ENCODE peak calls at places on chromosomes 2 and 18, in four cellular contexts. W is PC-3; C is CD8-positive, alpha-beta memory T cell; G is uterus. M is an unnamed sample.

GRCh38 chr2:164737612-164738081 is 104.0 kb downstream of the COBLL1 start:
- DNase-seq in W (peak), C (no peak), G (peak), M (no peak)

GRCh38 chr2:48914477-48915077 is 159.1 kb upstream of the LHCGR start:
- DNase-seq in W (no peak), C (no peak), G (no peak), M (no peak)

GRCh38 chr2:217090024-217090473 is 230.2 kb upstream of the TNP1 start:
- DNase-seq in W (no peak), C (no peak), G (no peak), M (no peak)

GRCh38 chr2:176106636-176107539 is at the start of gene HOXD11:
- DNase-seq in W (no peak), C (no peak), G (peak), M (no peak)

GRCh38 chr18:80194874-80195570 is 52.3 kb downstream of the PARD6G start:
- DNase-seq in W (no peak), C (no peak), G (no peak), M (no peak)

GRCh38 chr2:230269715-230270114 is 44.2 kb downstream of the SP140 start:
- DNase-seq in W (no peak), C (no peak), G (no peak), M (no peak)

GRCh38 chr2:1748176-1748740 is 3.9 kb upstream of the PXDN start:
- DNase-seq in W (no peak), C (no peak), G (no peak), M (no peak)

GRCh38 chr2:224111576-224111975 is 72.5 kb upstream of the SERPINE2 start:
- DNase-seq in W (peak), C (no peak), G (no peak), M (no peak)

GRCh38 chr2:47490406-47490805 is 87.5 kb downstream of the MSH2 start:
- DNase-seq in W (no peak), C (no peak), G (no peak), M (no peak)

GRCh38 chr18:28189400-28190239 is 12.7 kb upstream of the CDH2 start:
- DNase-seq in W (peak), C (no peak), G (no peak), M (peak)

GRCh38 chr2:203873461-203873860 is 5.9 kb downstream of the CTLA4 start:
- DNase-seq in W (no peak), C (no peak), G (no peak), M (no peak)

GRCh38 chr18:13474907-13475306 is 251.5 kb downstream of the FAM210A start:
- DNase-seq in W (no peak), C (no peak), G (no peak), M (no peak)

GRCh38 chr2:152508446-152508845 is 173.5 kb downstream of the FMNL2 start:
- DNase-seq in W (peak), C (no peak), G (no peak), M (no peak)

GRCh38 chr18:45821667-45822066 is 3.8 kb upstream of the SIGLEC15 start:
- DNase-seq in W (no peak), C (no peak), G (no peak), M (no peak)
- H3K27ac ChIP-seq in W (no peak), C (no peak), G (no peak), M (no peak)

GRCh38 chr2:227510620-227510958 is 38.6 kb downstream of the AGFG1 start:
- DNase-seq in W (no peak), C (no peak), G (no peak), M (no peak)
- H3K27ac ChIP-seq in W (no peak), C (no peak), G (no peak), M (no peak)

GRCh38 chr2:110114007-110114591 is 1.5 kb downstream of the MALL start:
- DNase-seq in W (peak), C (no peak), G (no peak), M (no peak)
- H3K27ac ChIP-seq in W (peak), C (no peak), G (peak), M (no peak)

GRCh38 chr2:239285071-239285931 is 115.5 kb downstream of the HDAC4 start:
- DNase-seq in W (no peak), C (no peak), G (no peak), M (no peak)

GRCh38 chr2:239283961-239284801 is 116.6 kb downstream of the HDAC4 start:
- DNase-seq in W (no peak), C (no peak), G (no peak), M (no peak)

GRCh38 chr2:239282448-239283287 is 118.2 kb downstream of the HDAC4 start:
- DNase-seq in W (no peak), C (no peak), G (no peak), M (no peak)

GRCh38 chr2:239285932-239286230 is 114.9 kb downstream of the HDAC4 start:
- DNase-seq in W (no peak), C (no peak), G (no peak), M (no peak)

DNA sequence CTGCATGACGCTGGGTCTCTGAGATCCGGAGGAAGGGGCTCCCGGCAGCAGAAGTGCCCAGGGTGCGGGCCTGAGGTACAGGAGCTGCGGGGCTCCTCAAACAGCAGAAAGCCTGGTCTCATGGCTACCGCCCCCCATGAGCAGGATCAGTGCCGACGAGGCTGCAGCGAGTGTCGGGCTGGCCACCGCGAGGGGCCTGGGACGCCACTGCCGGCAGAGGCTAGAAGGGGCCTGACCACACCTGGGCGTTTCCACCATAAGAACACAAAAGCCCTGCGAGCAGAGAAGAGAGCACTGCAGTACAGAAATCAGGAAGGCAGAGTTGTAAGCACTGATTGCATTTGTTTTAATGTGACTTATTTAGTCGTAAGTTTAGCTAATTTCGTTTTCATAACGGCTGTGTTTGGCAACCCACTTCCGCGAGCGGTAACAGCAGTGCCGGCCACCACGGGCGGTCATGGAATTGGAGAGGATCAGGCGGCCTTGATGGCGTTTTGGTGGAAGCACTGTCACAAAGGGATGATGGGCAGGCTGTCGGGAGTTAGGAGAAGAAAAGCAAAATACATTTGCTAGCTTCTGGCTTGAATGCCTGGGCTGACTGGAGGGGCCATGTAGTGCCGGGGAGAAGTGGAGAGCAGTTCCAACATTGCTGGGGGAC is 117.4 kb downstream of the HDAC4 start:
- DNase-seq in W (no peak), C (no peak), G (no peak), M (no peak)
- H3K27ac ChIP-seq in W (no peak), C (no peak), G (no peak), M (no peak)

M was measured in substantia nigra.